ENCODE peak calls at places on chromosome 1, in nine cellular contexts. One of them, this sample, is unnamed.

GRCh38 chr1:212288614-212289013 is 3.4 kb downstream of the PPP2R5A start:
- DNase-seq in COR-L47: no peak
- DNase-seq in A172: no peak
- DNase-seq in endodermal cell: no peak
- DNase-seq in hippocampal formation: no peak
- DNase-seq in ascending aorta: no peak
- DNase-seq in CD4-positive, alpha-beta T cell: no peak
- DNase-seq in psoas muscle: no peak
- DNase-seq in neural crest cell: no peak
- DNase-seq in this sample: no peak

GRCh38 chr1:72636636-72637035 is 354.3 kb upstream of the NEGR1 start:
- DNase-seq in hippocampal formation: no peak
- DNase-seq in psoas muscle: no peak
- DNase-seq in COR-L47: peak; percentile 51
- DNase-seq in endodermal cell: no peak
- DNase-seq in neural crest cell: no peak
- DNase-seq in A172: no peak
- DNase-seq in ascending aorta: no peak
- DNase-seq in CD4-positive, alpha-beta T cell: no peak
- DNase-seq in this sample: no peak

GRCh38 chr1:29227511-29227910 is 3.2 kb downstream of the MECR start:
- DNase-seq in hippocampal formation: no peak
- DNase-seq in neural crest cell: no peak
- DNase-seq in COR-L47: no peak
- DNase-seq in A172: no peak
- DNase-seq in ascending aorta: no peak
- DNase-seq in psoas muscle: no peak
- DNase-seq in endodermal cell: peak; percentile 63
- DNase-seq in CD4-positive, alpha-beta T cell: no peak
- DNase-seq in this sample: no peak

GRCh38 chr1:229272164-229273158 is 1.6 kb downstream of the RAB4A start:
- DNase-seq in CD4-positive, alpha-beta T cell: no peak
- DNase-seq in neural crest cell: no peak
- DNase-seq in A172: no peak
- DNase-seq in ascending aorta: no peak
- DNase-seq in psoas muscle: no peak
- DNase-seq in endodermal cell: no peak
- DNase-seq in COR-L47: no peak
- DNase-seq in hippocampal formation: no peak
- DNase-seq in this sample: no peak

GRCh38 chr1:94113592-94114322 is 7.2 kb downstream of the ABCA4 start:
- DNase-seq in ascending aorta: no peak
- DNase-seq in psoas muscle: no peak
- DNase-seq in CD4-positive, alpha-beta T cell: no peak
- DNase-seq in A172: no peak
- DNase-seq in COR-L47: no peak
- DNase-seq in hippocampal formation: no peak
- DNase-seq in neural crest cell: no peak
- DNase-seq in endodermal cell: peak; percentile 47
- DNase-seq in this sample: no peak

GRCh38 chr1:66282885-66283284 is 251.1 kb upstream of the SGIP1 start:
- DNase-seq in psoas muscle: no peak
- DNase-seq in neural crest cell: no peak
- DNase-seq in COR-L47: no peak
- DNase-seq in ascending aorta: no peak
- DNase-seq in endodermal cell: no peak
- DNase-seq in hippocampal formation: no peak
- DNase-seq in A172: no peak
- DNase-seq in CD4-positive, alpha-beta T cell: no peak
- DNase-seq in this sample: no peak

GRCh38 chr1:228275154-228275434 is 67.2 kb downstream of the OBSCN start:
- DNase-seq in endodermal cell: no peak
- DNase-seq in neural crest cell: no peak
- DNase-seq in ascending aorta: no peak
- DNase-seq in psoas muscle: peak; percentile 57
- DNase-seq in COR-L47: no peak
- DNase-seq in hippocampal formation: no peak
- DNase-seq in CD4-positive, alpha-beta T cell: no peak
- DNase-seq in A172: no peak
- DNase-seq in this sample: no peak

GRCh38 chr1:8438449-8438848 is 120.5 kb downstream of the SLC45A1 start:
- DNase-seq in A172: no peak
- DNase-seq in endodermal cell: no peak
- DNase-seq in COR-L47: no peak
- DNase-seq in CD4-positive, alpha-beta T cell: no peak
- DNase-seq in psoas muscle: no peak
- DNase-seq in hippocampal formation: no peak
- DNase-seq in ascending aorta: no peak
- DNase-seq in neural crest cell: no peak
- DNase-seq in this sample: no peak

GRCh38 chr1:22903113-22903512 is 69.6 kb downstream of the LACTBL1 start:
- DNase-seq in A172: no peak
- DNase-seq in COR-L47: no peak
- DNase-seq in hippocampal formation: no peak
- DNase-seq in ascending aorta: no peak
- DNase-seq in psoas muscle: no peak
- DNase-seq in neural crest cell: no peak
- DNase-seq in CD4-positive, alpha-beta T cell: no peak
- DNase-seq in endodermal cell: no peak
- DNase-seq in this sample: no peak

GRCh38 chr1:203049077-203049476 is 22.8 kb downstream of the PPFIA4 start:
- DNase-seq in A172: no peak
- DNase-seq in COR-L47: no peak
- DNase-seq in neural crest cell: no peak
- DNase-seq in endodermal cell: no peak
- DNase-seq in ascending aorta: no peak
- DNase-seq in psoas muscle: no peak
- DNase-seq in CD4-positive, alpha-beta T cell: no peak
- DNase-seq in hippocampal formation: no peak
- DNase-seq in this sample: no peak

GRCh38 chr1:45359882-45360513 is 19.8 kb upstream of the MUTYH start:
- DNase-seq in psoas muscle: peak; percentile 76
- DNase-seq in neural crest cell: peak; percentile 17
- DNase-seq in endodermal cell: peak; percentile 74
- DNase-seq in CD4-positive, alpha-beta T cell: peak; percentile 23
- DNase-seq in COR-L47: peak; percentile 15
- DNase-seq in ascending aorta: no peak
- DNase-seq in hippocampal formation: peak; percentile 47
- DNase-seq in A172: peak; percentile 28
- DNase-seq in this sample: peak; percentile 27